ENCODE peak calls at places on chromosomes 16 and 17, in six cellular contexts. One of them, this sample, is unnamed.

GRCh38 chr17:48054238-48055185 is 6.4 kb downstream of the NFE2L1 start:
- DNase-seq in neural progenitor cell: peak; percentile 99
- DNase-seq in PC-3: no peak
- DNase-seq in GM23338: peak; percentile 99
- DNase-seq in OCI-LY7: no peak
- DNase-seq in hepatocyte: peak; percentile 89
- DNase-seq in this sample: peak; percentile 88

GRCh38 chr16:13436641-13437423 is 483.1 kb upstream of the ERCC4 start:
- DNase-seq in neural progenitor cell: no peak
- DNase-seq in PC-3: peak; percentile 1
- DNase-seq in GM23338: no peak
- DNase-seq in OCI-LY7: no peak
- DNase-seq in hepatocyte: peak; percentile 84
- DNase-seq in this sample: no peak

GRCh38 chr17:80101160-80101945 is at the start of gene GAA:
- DNase-seq in neural progenitor cell: peak; percentile 96
- DNase-seq in PC-3: peak; percentile 94
- DNase-seq in GM23338: peak; percentile 87
- DNase-seq in OCI-LY7: peak; percentile 97
- DNase-seq in hepatocyte: peak; percentile 95
- DNase-seq in this sample: peak; percentile 93

GRCh38 chr16:46972429-46972970 is 974 bp downstream of the DNAJA2 start:
- DNase-seq in neural progenitor cell: no peak
- DNase-seq in PC-3: peak; percentile 30
- DNase-seq in GM23338: peak; percentile 70
- DNase-seq in OCI-LY7: peak; percentile 60
- DNase-seq in hepatocyte: peak; percentile 32
- DNase-seq in this sample: peak; percentile 59

GRCh38 chr17:30380643-30381419 is 2.1 kb downstream of the CPD start:
- DNase-seq in neural progenitor cell: no peak
- DNase-seq in PC-3: no peak
- DNase-seq in GM23338: no peak
- DNase-seq in OCI-LY7: no peak
- DNase-seq in hepatocyte: no peak
- DNase-seq in this sample: peak; percentile 23

GRCh38 chr17:58593121-58593520 is 78.7 kb upstream of the MTMR4 start:
- DNase-seq in neural progenitor cell: no peak
- DNase-seq in PC-3: no peak
- DNase-seq in GM23338: no peak
- DNase-seq in OCI-LY7: no peak
- DNase-seq in hepatocyte: no peak
- DNase-seq in this sample: no peak

GRCh38 chr17:47731396-47731795 is 1.6 kb upstream of the TBX21 start:
- DNase-seq in neural progenitor cell: no peak
- DNase-seq in PC-3: no peak
- DNase-seq in GM23338: no peak
- DNase-seq in OCI-LY7: no peak
- DNase-seq in hepatocyte: no peak
- DNase-seq in this sample: no peak

GRCh38 chr17:64608571-64608981 is 53.5 kb downstream of the SMURF2 start:
- DNase-seq in neural progenitor cell: no peak
- DNase-seq in PC-3: peak; percentile 53
- DNase-seq in GM23338: no peak
- DNase-seq in OCI-LY7: no peak
- DNase-seq in hepatocyte: no peak
- DNase-seq in this sample: peak; percentile 75

GRCh38 chr16:56246051-56246817 is 54.9 kb downstream of the GNAO1 start:
- DNase-seq in neural progenitor cell: peak; percentile 19
- DNase-seq in PC-3: peak; percentile 44
- DNase-seq in GM23338: peak; percentile 23
- DNase-seq in OCI-LY7: no peak
- DNase-seq in hepatocyte: peak; percentile 31
- DNase-seq in this sample: peak; percentile 23

GRCh38 chr16:74743668-74744299 is 30.8 kb downstream of the FA2H start:
- DNase-seq in neural progenitor cell: no peak
- DNase-seq in PC-3: peak; percentile 95
- DNase-seq in GM23338: no peak
- DNase-seq in OCI-LY7: no peak
- DNase-seq in hepatocyte: peak; percentile 93
- DNase-seq in this sample: peak; percentile 50

GRCh38 chr16:88014201-88014781 is 63.1 kb downstream of the BANP start:
- DNase-seq in neural progenitor cell: no peak
- DNase-seq in PC-3: peak; percentile 43
- DNase-seq in GM23338: no peak
- DNase-seq in OCI-LY7: no peak
- DNase-seq in hepatocyte: no peak
- DNase-seq in this sample: peak; percentile 3

GRCh38 chr17:79116575-79117368 is 42.1 kb downstream of the ENGASE start:
- DNase-seq in neural progenitor cell: no peak
- DNase-seq in PC-3: no peak
- DNase-seq in GM23338: no peak
- DNase-seq in OCI-LY7: no peak
- DNase-seq in hepatocyte: no peak
- DNase-seq in this sample: no peak

GRCh38 chr17:37713624-37714023 is 31.2 kb downstream of the HNF1B start:
- DNase-seq in neural progenitor cell: no peak
- DNase-seq in PC-3: no peak
- DNase-seq in GM23338: no peak
- DNase-seq in OCI-LY7: no peak
- DNase-seq in hepatocyte: no peak
- DNase-seq in this sample: no peak

GRCh38 chr17:28828294-28829040 is 14.1 kb downstream of the FAM222B start:
- DNase-seq in neural progenitor cell: no peak
- DNase-seq in PC-3: no peak
- DNase-seq in GM23338: no peak
- DNase-seq in OCI-LY7: no peak
- DNase-seq in hepatocyte: no peak
- DNase-seq in this sample: peak; percentile 18

GRCh38 chr17:68697850-68698313 is 96.7 kb upstream of the FAM20A start:
- DNase-seq in neural progenitor cell: no peak
- DNase-seq in PC-3: no peak
- DNase-seq in GM23338: no peak
- DNase-seq in OCI-LY7: no peak
- DNase-seq in hepatocyte: no peak
- DNase-seq in this sample: peak; percentile 81

GRCh38 chr17:17164156-17164555 is 42.0 kb downstream of the PLD6 start:
- DNase-seq in neural progenitor cell: no peak
- DNase-seq in PC-3: no peak
- DNase-seq in GM23338: no peak
- DNase-seq in OCI-LY7: no peak
- DNase-seq in hepatocyte: no peak
- DNase-seq in this sample: no peak

GRCh38 chr16:3202903-3203539 is 15.0 kb downstream of the OR1F1 start:
- DNase-seq in neural progenitor cell: no peak
- DNase-seq in PC-3: no peak
- DNase-seq in GM23338: no peak
- DNase-seq in OCI-LY7: no peak
- DNase-seq in hepatocyte: no peak
- DNase-seq in this sample: peak; percentile 49

GRCh38 chr16:71570143-71570542 is 6.7 kb downstream of the TAT start:
- DNase-seq in neural progenitor cell: no peak
- DNase-seq in PC-3: no peak
- DNase-seq in GM23338: no peak
- DNase-seq in OCI-LY7: no peak
- DNase-seq in hepatocyte: no peak
- DNase-seq in this sample: no peak

GRCh38 chr17:77437017-77437416 is 296.2 kb downstream of the SEC14L1 start:
- DNase-seq in neural progenitor cell: no peak
- DNase-seq in PC-3: peak; percentile 35
- DNase-seq in GM23338: no peak
- DNase-seq in OCI-LY7: peak; percentile 51
- DNase-seq in hepatocyte: peak; percentile 80
- DNase-seq in this sample: peak; percentile 62

GRCh38 chr17:50944054-50944901 is 78.1 kb upstream of the TOB1 start:
- DNase-seq in neural progenitor cell: peak; percentile 75
- DNase-seq in PC-3: peak; percentile 79
- DNase-seq in GM23338: peak; percentile 74
- DNase-seq in OCI-LY7: peak; percentile 41
- DNase-seq in hepatocyte: peak; percentile 91
- DNase-seq in this sample: peak; percentile 65

GRCh38 chr17:9912146-9913099 is 7.4 kb upstream of the RCVRN start:
- DNase-seq in neural progenitor cell: no peak
- DNase-seq in PC-3: no peak
- DNase-seq in GM23338: no peak
- DNase-seq in OCI-LY7: no peak
- DNase-seq in hepatocyte: no peak
- DNase-seq in this sample: peak; percentile 40

GRCh38 chr16:46629331-46629843 is 8.2 kb upstream of the SHCBP1 start:
- DNase-seq in neural progenitor cell: peak; percentile 41
- DNase-seq in PC-3: peak; percentile 74
- DNase-seq in GM23338: peak; percentile 79
- DNase-seq in OCI-LY7: no peak
- DNase-seq in hepatocyte: peak; percentile 24
- DNase-seq in this sample: peak; percentile 82

GRCh38 chr16:27127293-27127692 is 60.6 kb downstream of the C16orf82 start:
- DNase-seq in neural progenitor cell: no peak
- DNase-seq in PC-3: no peak
- DNase-seq in GM23338: no peak
- DNase-seq in OCI-LY7: no peak
- DNase-seq in hepatocyte: no peak
- DNase-seq in this sample: peak; percentile 69

GRCh38 chr17:7083592-7083991 is 3.5 kb upstream of the CLEC10A start:
- DNase-seq in neural progenitor cell: no peak
- DNase-seq in PC-3: peak; percentile 51
- DNase-seq in GM23338: no peak
- DNase-seq in OCI-LY7: no peak
- DNase-seq in hepatocyte: no peak
- DNase-seq in this sample: peak; percentile 27

GRCh38 chr17:44940768-44941167 is 6.8 kb downstream of the KIF18B start:
- DNase-seq in neural progenitor cell: no peak
- DNase-seq in PC-3: no peak
- DNase-seq in GM23338: no peak
- DNase-seq in OCI-LY7: no peak
- DNase-seq in hepatocyte: no peak
- DNase-seq in this sample: no peak

GRCh38 chr17:48155889-48156670 is 48.5 kb downstream of the SNX11 start:
- DNase-seq in neural progenitor cell: peak; percentile 46
- DNase-seq in PC-3: no peak
- DNase-seq in GM23338: peak; percentile 56
- DNase-seq in OCI-LY7: no peak
- DNase-seq in hepatocyte: no peak
- DNase-seq in this sample: no peak

GRCh38 chr16:4205971-4206370 is 35.9 kb downstream of the SRL start:
- DNase-seq in neural progenitor cell: no peak
- DNase-seq in PC-3: no peak
- DNase-seq in GM23338: no peak
- DNase-seq in OCI-LY7: no peak
- DNase-seq in hepatocyte: no peak
- DNase-seq in this sample: no peak

GRCh38 chr16:4687946-4688673 is 5.3 kb upstream of the NUDT16L1 start:
- DNase-seq in neural progenitor cell: no peak
- DNase-seq in PC-3: no peak
- DNase-seq in GM23338: no peak
- DNase-seq in OCI-LY7: no peak
- DNase-seq in hepatocyte: peak; percentile 2
- DNase-seq in this sample: no peak

GRCh38 chr16:26594666-26595065 is 472.1 kb upstream of the C16orf82 start:
- DNase-seq in neural progenitor cell: no peak
- DNase-seq in PC-3: no peak
- DNase-seq in GM23338: no peak
- DNase-seq in OCI-LY7: no peak
- DNase-seq in hepatocyte: no peak
- DNase-seq in this sample: peak; percentile 28

GRCh38 chr17:2233441-2233947 is 70.1 kb downstream of the SMG6 start:
- DNase-seq in neural progenitor cell: no peak
- DNase-seq in PC-3: no peak
- DNase-seq in GM23338: no peak
- DNase-seq in OCI-LY7: no peak
- DNase-seq in hepatocyte: no peak
- DNase-seq in this sample: peak; percentile 78
- TF ChIP-seq EZH2phosphoT487 in neural progenitor cell: no peak
- TF ChIP-seq EZH2phosphoT487 in PC-3: no peak
- TF ChIP-seq EZH2phosphoT487 in GM23338: no peak
- TF ChIP-seq EZH2phosphoT487 in OCI-LY7: no peak
- TF ChIP-seq EZH2phosphoT487 in hepatocyte: no peak
- TF ChIP-seq EZH2phosphoT487 in this sample: no peak

DNA sequence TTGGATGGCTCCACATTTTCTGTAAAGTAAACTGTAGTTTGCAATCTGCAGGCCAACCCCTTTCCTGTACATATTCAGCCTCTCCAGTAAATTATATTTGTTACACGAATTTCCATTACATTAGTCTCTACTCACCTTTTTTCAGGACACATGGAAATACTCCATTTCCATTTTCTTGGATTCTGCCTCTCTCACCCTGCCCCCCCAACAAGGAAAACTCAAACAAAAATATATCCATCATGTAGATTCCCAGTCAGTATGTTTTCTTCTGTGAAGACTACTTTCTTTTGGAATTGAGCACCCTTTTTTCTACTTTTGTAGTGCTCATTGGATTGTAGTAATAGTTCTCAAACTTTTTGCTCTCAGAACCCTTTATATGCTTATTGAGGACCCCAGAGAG is 2.9 kb downstream of the PPM1D start:
- DNase-seq in neural progenitor cell: no peak
- DNase-seq in PC-3: no peak
- DNase-seq in GM23338: no peak
- DNase-seq in OCI-LY7: no peak
- DNase-seq in hepatocyte: no peak
- DNase-seq in this sample: peak; percentile 14
- TF ChIP-seq EZH2phosphoT487 in neural progenitor cell: no peak
- TF ChIP-seq EZH2phosphoT487 in PC-3: no peak
- TF ChIP-seq EZH2phosphoT487 in GM23338: no peak
- TF ChIP-seq EZH2phosphoT487 in OCI-LY7: no peak
- TF ChIP-seq EZH2phosphoT487 in hepatocyte: no peak
- TF ChIP-seq EZH2phosphoT487 in this sample: no peak

DNA sequence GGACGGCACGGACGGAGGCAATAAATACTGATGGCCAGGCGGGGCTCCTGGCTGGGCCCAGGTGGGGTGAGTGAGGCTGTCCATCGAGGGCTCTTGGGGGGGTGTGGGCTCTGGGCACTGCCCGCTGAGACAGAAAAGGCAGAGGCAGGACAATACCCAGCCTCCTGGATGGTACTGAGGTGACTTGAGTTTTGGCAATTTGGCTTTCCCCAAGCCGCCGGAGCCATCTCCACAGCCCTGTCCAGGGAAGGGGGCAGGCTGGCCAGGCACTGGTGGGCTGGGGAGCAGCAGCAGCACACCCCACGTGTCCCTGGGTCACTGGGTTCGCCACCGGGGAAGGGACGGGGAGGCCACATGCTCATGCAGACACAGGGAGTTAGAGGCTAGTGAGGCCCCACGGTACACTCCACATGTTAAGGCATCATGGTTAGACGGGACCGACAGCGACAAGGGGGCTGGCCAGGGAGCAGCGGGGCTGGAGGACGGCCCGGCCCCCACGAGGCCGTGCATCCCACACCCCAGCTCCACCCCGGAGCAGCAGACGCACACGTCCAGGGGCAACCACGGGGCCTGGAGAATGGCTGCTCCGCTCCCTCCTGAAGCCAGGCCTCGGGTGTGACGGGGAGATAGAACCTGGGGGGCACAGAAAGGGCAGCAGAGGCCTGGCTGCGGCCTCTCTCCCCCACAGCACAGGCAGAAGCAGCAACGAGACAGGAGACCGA is 3.0 kb downstream of the ARHGDIA start:
- DNase-seq in neural progenitor cell: no peak
- DNase-seq in PC-3: no peak
- DNase-seq in GM23338: no peak
- DNase-seq in OCI-LY7: peak; percentile 31
- DNase-seq in hepatocyte: no peak
- DNase-seq in this sample: peak; percentile 33
- TF ChIP-seq EZH2phosphoT487 in neural progenitor cell: no peak
- TF ChIP-seq EZH2phosphoT487 in PC-3: no peak
- TF ChIP-seq EZH2phosphoT487 in GM23338: no peak
- TF ChIP-seq EZH2phosphoT487 in OCI-LY7: no peak
- TF ChIP-seq EZH2phosphoT487 in hepatocyte: no peak
- TF ChIP-seq EZH2phosphoT487 in this sample: no peak

GRCh38 chr16:1674306-1674705 is 3.8 kb upstream of the JPT2 start:
- DNase-seq in neural progenitor cell: no peak
- DNase-seq in PC-3: peak; percentile 14
- DNase-seq in GM23338: no peak
- DNase-seq in OCI-LY7: no peak
- DNase-seq in hepatocyte: no peak
- DNase-seq in this sample: peak; percentile 19
- TF ChIP-seq EZH2phosphoT487 in neural progenitor cell: no peak
- TF ChIP-seq EZH2phosphoT487 in PC-3: no peak
- TF ChIP-seq EZH2phosphoT487 in GM23338: no peak
- TF ChIP-seq EZH2phosphoT487 in OCI-LY7: no peak
- TF ChIP-seq EZH2phosphoT487 in hepatocyte: no peak
- TF ChIP-seq EZH2phosphoT487 in this sample: no peak

This sample was measured in GM23248.